ENCODE peak calls at places on chromosome 9, in five cellular contexts. One of them, this sample, is unnamed.

GRCh38 chr9:128550226-128550625 is 2.2 kb upstream of the SPTAN1 start:
- DNase-seq in Panc1: no peak
- DNase-seq in SK-N-SH: no peak
- DNase-seq in H1: no peak
- DNase-seq in transverse colon: no peak
- DNase-seq in this sample: no peak

GRCh38 chr9:131297903-131298302 is 8.4 kb downstream of the PLPP7 start:
- DNase-seq in Panc1: no peak
- DNase-seq in SK-N-SH: no peak
- DNase-seq in H1: no peak
- DNase-seq in transverse colon: no peak
- DNase-seq in this sample: no peak

GRCh38 chr9:105503873-105504272 is 54.1 kb upstream of the FKTN start:
- DNase-seq in Panc1: no peak
- DNase-seq in SK-N-SH: no peak
- DNase-seq in H1: no peak
- DNase-seq in transverse colon: no peak
- DNase-seq in this sample: no peak

GRCh38 chr9:97811534-97812246 is 41.3 kb upstream of the FOXE1 start:
- DNase-seq in Panc1: no peak
- DNase-seq in SK-N-SH: no peak
- DNase-seq in H1: no peak
- DNase-seq in transverse colon: no peak
- DNase-seq in this sample: peak

GRCh38 chr9:127204771-127205470 is 59.7 kb upstream of the GARNL3 start:
- DNase-seq in Panc1: no peak
- DNase-seq in SK-N-SH: peak
- DNase-seq in H1: no peak
- DNase-seq in transverse colon: no peak
- DNase-seq in this sample: no peak

GRCh38 chr9:94159069-94159915 is 75.0 kb downstream of the PTPDC1 start:
- DNase-seq in Panc1: no peak
- DNase-seq in SK-N-SH: peak
- DNase-seq in H1: peak
- DNase-seq in transverse colon: no peak
- DNase-seq in this sample: no peak

GRCh38 chr9:4985376-4986266 is 549 bp downstream of the JAK2 start:
- DNase-seq in Panc1: no peak
- DNase-seq in SK-N-SH: no peak
- DNase-seq in H1: no peak
- DNase-seq in transverse colon: peak
- DNase-seq in this sample: peak

GRCh38 chr9:77589046-77589795 is 58.9 kb downstream of the GNA14 start:
- DNase-seq in Panc1: no peak
- DNase-seq in SK-N-SH: no peak
- DNase-seq in H1: no peak
- DNase-seq in transverse colon: peak
- DNase-seq in this sample: no peak

GRCh38 chr9:35903049-35903448 is 3.0 kb upstream of the HRCT1 start:
- DNase-seq in Panc1: no peak
- DNase-seq in SK-N-SH: peak
- DNase-seq in H1: no peak
- DNase-seq in transverse colon: no peak
- DNase-seq in this sample: peak

GRCh38 chr9:134060546-134060945 is 7.3 kb downstream of the BRD3 start:
- DNase-seq in Panc1: no peak
- DNase-seq in SK-N-SH: peak
- DNase-seq in H1: peak
- DNase-seq in transverse colon: no peak
- DNase-seq in this sample: no peak

GRCh38 chr9:134059188-134059641 is 8.6 kb downstream of the BRD3 start:
- DNase-seq in Panc1: no peak
- DNase-seq in SK-N-SH: peak
- DNase-seq in H1: peak
- DNase-seq in transverse colon: peak
- DNase-seq in this sample: no peak

GRCh38 chr9:134058716-134059115 is 9.1 kb downstream of the BRD3 start:
- DNase-seq in Panc1: no peak
- DNase-seq in SK-N-SH: peak
- DNase-seq in H1: peak
- DNase-seq in transverse colon: no peak
- DNase-seq in this sample: peak

GRCh38 chr9:134061019-134061687 is 6.7 kb downstream of the BRD3 start:
- DNase-seq in Panc1: no peak
- DNase-seq in SK-N-SH: peak
- DNase-seq in H1: peak
- DNase-seq in transverse colon: no peak
- DNase-seq in this sample: no peak

GRCh38 chr9:134059661-134060395 is 8.0 kb downstream of the BRD3 start:
- DNase-seq in Panc1: no peak
- DNase-seq in SK-N-SH: peak
- DNase-seq in H1: peak
- DNase-seq in transverse colon: peak
- DNase-seq in this sample: no peak
- TF ChIP-seq POLR2AphosphoS5 in Panc1: no peak
- TF ChIP-seq POLR2AphosphoS5 in SK-N-SH: no peak
- TF ChIP-seq POLR2AphosphoS5 in H1: no peak
- TF ChIP-seq POLR2AphosphoS5 in transverse colon: no peak
- TF ChIP-seq POLR2AphosphoS5 in this sample: no peak

DNA sequence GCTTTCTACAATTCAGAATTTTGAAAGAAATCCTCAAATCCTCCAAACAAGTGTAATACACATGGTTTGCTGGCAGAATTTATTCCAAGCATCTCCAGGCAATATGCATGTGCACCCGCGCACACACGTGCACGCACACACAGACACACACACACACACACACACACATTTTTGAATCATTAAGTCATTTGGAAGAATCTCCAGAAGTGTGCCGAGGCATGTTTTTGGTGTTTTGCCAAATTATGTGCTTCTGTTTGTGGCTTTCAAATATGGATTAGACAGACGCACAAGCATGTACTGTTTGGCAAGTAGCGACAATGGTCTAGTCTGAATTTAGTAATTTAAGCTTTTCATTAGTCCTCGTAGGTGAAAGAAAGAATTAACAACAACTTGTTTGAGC is 36.7 kb downstream of the NFIB start:
- DNase-seq in Panc1: no peak
- DNase-seq in SK-N-SH: no peak
- DNase-seq in H1: no peak
- DNase-seq in transverse colon: no peak
- DNase-seq in this sample: peak
- TF ChIP-seq POLR2AphosphoS5 in Panc1: no peak
- TF ChIP-seq POLR2AphosphoS5 in SK-N-SH: no peak
- TF ChIP-seq POLR2AphosphoS5 in H1: no peak
- TF ChIP-seq POLR2AphosphoS5 in transverse colon: peak
- TF ChIP-seq POLR2AphosphoS5 in this sample: no peak

GRCh38 chr9:136886610-136887597 is 588 bp downstream of the TRAF2 start:
- DNase-seq in Panc1: no peak
- DNase-seq in SK-N-SH: peak
- DNase-seq in H1: peak
- DNase-seq in transverse colon: peak
- DNase-seq in this sample: peak
- TF ChIP-seq POLR2AphosphoS5 in Panc1: no peak
- TF ChIP-seq POLR2AphosphoS5 in SK-N-SH: no peak
- TF ChIP-seq POLR2AphosphoS5 in H1: no peak
- TF ChIP-seq POLR2AphosphoS5 in transverse colon: no peak
- TF ChIP-seq POLR2AphosphoS5 in this sample: no peak

GRCh38 chr9:84393266-84393905 is 52.8 kb upstream of the SLC28A3 start:
- DNase-seq in Panc1: no peak
- DNase-seq in SK-N-SH: no peak
- DNase-seq in H1: no peak
- DNase-seq in transverse colon: no peak
- DNase-seq in this sample: no peak

GRCh38 chr9:84397822-84398221 is 57.3 kb upstream of the SLC28A3 start:
- DNase-seq in Panc1: no peak
- DNase-seq in SK-N-SH: no peak
- DNase-seq in H1: no peak
- DNase-seq in transverse colon: no peak
- DNase-seq in this sample: peak

GRCh38 chr9:84394036-84394435 is 53.5 kb upstream of the SLC28A3 start:
- DNase-seq in Panc1: no peak
- DNase-seq in SK-N-SH: no peak
- DNase-seq in H1: no peak
- DNase-seq in transverse colon: no peak
- DNase-seq in this sample: no peak

GRCh38 chr9:84402517-84402916 is 62.0 kb upstream of the SLC28A3 start:
- DNase-seq in Panc1: no peak
- DNase-seq in SK-N-SH: no peak
- DNase-seq in H1: no peak
- DNase-seq in transverse colon: no peak
- DNase-seq in this sample: no peak

GRCh38 chr9:84397151-84397728 is 56.7 kb upstream of the SLC28A3 start:
- DNase-seq in Panc1: peak
- DNase-seq in SK-N-SH: peak
- DNase-seq in H1: peak
- DNase-seq in transverse colon: peak
- DNase-seq in this sample: peak
- TF ChIP-seq POLR2AphosphoS5 in Panc1: no peak
- TF ChIP-seq POLR2AphosphoS5 in SK-N-SH: no peak
- TF ChIP-seq POLR2AphosphoS5 in H1: no peak
- TF ChIP-seq POLR2AphosphoS5 in transverse colon: no peak
- TF ChIP-seq POLR2AphosphoS5 in this sample: no peak

DNA sequence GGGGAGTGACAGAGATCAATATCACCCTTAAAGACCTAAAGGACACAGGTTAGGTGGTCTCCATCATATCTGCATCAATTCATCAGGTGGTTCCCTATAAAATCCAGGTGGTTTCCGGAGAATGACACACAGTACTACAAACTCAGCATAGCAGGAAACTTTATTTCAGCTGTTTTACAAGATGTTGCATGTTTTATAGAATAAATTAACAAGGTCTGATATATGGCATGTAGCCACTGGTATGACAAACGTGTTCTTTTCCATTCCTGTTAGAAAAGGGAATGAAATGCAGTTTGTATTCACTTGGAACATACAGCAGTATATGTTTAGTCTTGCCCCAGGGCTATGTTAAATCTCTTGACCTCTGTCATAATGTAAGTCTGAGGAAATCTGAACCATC is 42.1 kb upstream of the TNFSF8 start:
- DNase-seq in Panc1: no peak
- DNase-seq in SK-N-SH: no peak
- DNase-seq in H1: no peak
- DNase-seq in transverse colon: no peak
- DNase-seq in this sample: no peak
- TF ChIP-seq POLR2AphosphoS5 in Panc1: no peak
- TF ChIP-seq POLR2AphosphoS5 in SK-N-SH: no peak
- TF ChIP-seq POLR2AphosphoS5 in H1: no peak
- TF ChIP-seq POLR2AphosphoS5 in transverse colon: no peak
- TF ChIP-seq POLR2AphosphoS5 in this sample: no peak

GRCh38 chr9:109290385-109290784 is 30.5 kb downstream of the EPB41L4B start:
- DNase-seq in Panc1: no peak
- DNase-seq in SK-N-SH: no peak
- DNase-seq in H1: no peak
- DNase-seq in transverse colon: no peak
- DNase-seq in this sample: no peak

GRCh38 chr9:109289931-109290330 is 30.9 kb downstream of the EPB41L4B start:
- DNase-seq in Panc1: no peak
- DNase-seq in SK-N-SH: no peak
- DNase-seq in H1: no peak
- DNase-seq in transverse colon: no peak
- DNase-seq in this sample: no peak

GRCh38 chr9:109286571-109286977 is 34.3 kb downstream of the EPB41L4B start:
- DNase-seq in Panc1: peak
- DNase-seq in SK-N-SH: no peak
- DNase-seq in H1: no peak
- DNase-seq in transverse colon: no peak
- DNase-seq in this sample: no peak

GRCh38 chr9:109289186-109289585 is 31.7 kb downstream of the EPB41L4B start:
- DNase-seq in Panc1: no peak
- DNase-seq in SK-N-SH: no peak
- DNase-seq in H1: no peak
- DNase-seq in transverse colon: peak
- DNase-seq in this sample: no peak

DNA sequence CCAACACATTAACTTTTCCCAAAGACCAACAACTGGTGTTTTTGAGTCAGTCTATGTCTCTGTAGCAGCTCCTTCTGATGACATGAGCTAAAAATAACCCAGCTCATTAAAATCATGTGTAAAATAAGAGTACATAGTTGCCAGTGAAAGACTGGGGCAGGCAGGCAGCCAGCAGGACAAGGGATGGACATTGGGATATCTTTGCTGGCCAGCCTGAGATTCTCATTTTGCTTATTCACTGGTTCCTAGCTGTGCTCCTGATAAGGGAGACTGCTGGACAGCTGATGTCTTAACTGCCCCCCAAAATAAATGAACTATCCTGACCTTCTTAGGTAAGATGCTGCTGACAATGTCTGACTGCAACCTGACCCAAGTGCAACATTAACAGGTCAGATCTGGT is 33.9 kb downstream of the EPB41L4B start:
- DNase-seq in Panc1: no peak
- DNase-seq in SK-N-SH: no peak
- DNase-seq in H1: no peak
- DNase-seq in transverse colon: no peak
- DNase-seq in this sample: no peak
- TF ChIP-seq POLR2AphosphoS5 in Panc1: no peak
- TF ChIP-seq POLR2AphosphoS5 in SK-N-SH: no peak
- TF ChIP-seq POLR2AphosphoS5 in H1: no peak
- TF ChIP-seq POLR2AphosphoS5 in transverse colon: no peak
- TF ChIP-seq POLR2AphosphoS5 in this sample: no peak

DNA sequence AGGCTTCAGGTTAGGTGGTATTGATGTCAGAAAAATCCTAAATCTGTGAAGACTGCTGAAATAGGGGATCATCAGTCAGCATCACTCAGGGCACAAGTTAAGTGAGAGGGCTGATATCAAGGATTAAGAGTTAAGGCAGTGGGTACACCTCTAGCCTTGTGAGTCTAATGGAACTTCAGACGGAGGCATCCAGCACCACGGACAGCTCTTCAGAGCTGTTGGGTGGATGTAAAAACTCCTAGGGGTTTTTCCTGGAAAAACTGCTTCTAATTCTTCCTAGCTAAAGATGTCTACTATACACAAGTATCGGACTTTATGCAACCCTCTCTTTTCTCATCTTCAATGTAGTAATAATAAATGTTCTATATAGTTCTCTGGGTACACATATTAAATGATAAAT is 165.9 kb downstream of the SH3GL2 start:
- DNase-seq in Panc1: no peak
- DNase-seq in SK-N-SH: no peak
- DNase-seq in H1: no peak
- DNase-seq in transverse colon: no peak
- DNase-seq in this sample: peak
- TF ChIP-seq POLR2AphosphoS5 in Panc1: no peak
- TF ChIP-seq POLR2AphosphoS5 in SK-N-SH: no peak
- TF ChIP-seq POLR2AphosphoS5 in H1: no peak
- TF ChIP-seq POLR2AphosphoS5 in transverse colon: no peak
- TF ChIP-seq POLR2AphosphoS5 in this sample: no peak